ENCODE peak calls at places on chromosomes 4 and X, in five cellular contexts. B is lower lobe of right lung, C is adrenal gland, N is cardiac fibroblast, O is choroid plexus epithelial cell. P is an unnamed sample.

GRCh38 chrX:39174761-39175417 is 373.6 kb downstream of the MID1IP1 start:
- DNase-seq in B (peak; percentile 43), C (no peak), N (peak; percentile 2), O (peak; percentile 2), P (peak; percentile 20)

GRCh38 chr4:152118819-152119553 is 358.2 kb upstream of the GATB start:
- DNase-seq in B (no peak), C (no peak), N (no peak), O (no peak), P (no peak)

GRCh38 chrX:154902408-154902807 is 16.3 kb downstream of the F8A1 start:
- DNase-seq in B (no peak), C (no peak), N (no peak), O (no peak), P (no peak)

GRCh38 chr4:115154826-115155225 is 41.4 kb upstream of the NDST4 start:
- DNase-seq in B (no peak), C (no peak), N (peak; percentile 3), O (peak; percentile 19), P (peak; percentile 18)

GRCh38 chr4:47490550-47490949 is 5.5 kb downstream of the ATP10D start:
- DNase-seq in B (no peak), C (no peak), N (peak; percentile 41), O (peak; percentile 62), P (peak; percentile 54)

GRCh38 chrX:20595928-20596550 is 329.3 kb upstream of the RPS6KA3 start:
- DNase-seq in B (no peak), C (no peak), N (peak; percentile 28), O (peak; percentile 2), P (peak; percentile 52)

GRCh38 chr4:22345678-22346077 is 170.2 kb downstream of the ADGRA3 start:
- DNase-seq in B (no peak), C (no peak), N (peak; percentile 5), O (no peak), P (no peak)

GRCh38 chr4:148170408-148171385 is 271.5 kb downstream of the NR3C2 start:
- DNase-seq in B (no peak), C (no peak), N (no peak), O (no peak), P (no peak)

GRCh38 chrX:71540801-71541545 is 8.1 kb downstream of the OGT start:
- DNase-seq in B (no peak), C (no peak), N (no peak), O (no peak), P (no peak)

GRCh38 chrX:140510306-140510676 is 5.4 kb upstream of the SOX3 start:
- DNase-seq in B (no peak), C (no peak), N (no peak), O (no peak), P (no peak)

GRCh38 chr4:15658136-15658535 is 3.0 kb upstream of the FBXL5 start:
- DNase-seq in B (no peak), C (no peak), N (no peak), O (no peak), P (no peak)

GRCh38 chr4:31068257-31069075 is 348.3 kb downstream of the PCDH7 start:
- DNase-seq in B (no peak), C (no peak), N (no peak), O (no peak), P (no peak)

GRCh38 chr4:42420120-42420519 is 22.8 kb downstream of the SHISA3 start:
- DNase-seq in B (no peak), C (no peak), N (peak; percentile 59), O (no peak), P (no peak)

GRCh38 chr4:76780781-76781697 is 116.9 kb downstream of the SOWAHB start:
- DNase-seq in B (no peak), C (no peak), N (no peak), O (peak; percentile 36), P (peak; percentile 28)

GRCh38 chr4:151599876-151600275 is 160.9 kb downstream of the GATB start:
- DNase-seq in B (no peak), C (no peak), N (no peak), O (peak; percentile 30), P (peak; percentile 6)

GRCh38 chr4:2797545-2798305 is 4.8 kb downstream of the SH3BP2 start:
- DNase-seq in B (peak; percentile 54), C (peak; percentile 13), N (no peak), O (no peak), P (no peak)

GRCh38 chr4:145880355-145880960 is 58.2 kb downstream of the ZNF827 start:
- DNase-seq in B (no peak), C (no peak), N (no peak), O (no peak), P (no peak)

GRCh38 chr4:145830699-145831098 is 107.9 kb downstream of the ZNF827 start:
- DNase-seq in B (no peak), C (no peak), N (no peak), O (no peak), P (no peak)

GRCh38 chr4:153248641-153249198 is 44.5 kb downstream of the TRIM2 start:
- DNase-seq in B (no peak), C (peak; percentile 26), N (no peak), O (no peak), P (no peak)

GRCh38 chrX:131792789-131793462 is 230.2 kb upstream of the STK26 start:
- DNase-seq in B (no peak), C (peak; percentile 93), N (no peak), O (peak; percentile 44), P (peak; percentile 94)

GRCh38 chrX:108091878-108092291 is 307 bp downstream of the ATG4A start:
- DNase-seq in B (no peak), C (no peak), N (no peak), O (no peak), P (no peak)

GRCh38 chrX:56787734-56788152 is 58.7 kb downstream of the NBDY start:
- DNase-seq in B (no peak), C (no peak), N (no peak), O (no peak), P (no peak)

GRCh38 chrX:11893933-11894710 is 136.1 kb downstream of the MSL3 start:
- DNase-seq in B (no peak), C (no peak), N (no peak), O (no peak), P (peak; percentile 14)

GRCh38 chrX:111837226-111837625 is 38.8 kb upstream of the TRPC5OS start:
- DNase-seq in B (no peak), C (no peak), N (no peak), O (no peak), P (no peak)

GRCh38 chrX:6852869-6853268 is 294.6 kb upstream of the STS start:
- DNase-seq in B (no peak), C (no peak), N (no peak), O (no peak), P (no peak)

GRCh38 chrX:9873952-9874351 is 87.7 kb downstream of the SHROOM2 start:
- DNase-seq in B (peak; percentile 55), C (peak; percentile 47), N (no peak), O (peak; percentile 40), P (peak; percentile 61)

GRCh38 chrX:153878969-153879653 is 6.9 kb downstream of the L1CAM start:
- DNase-seq in B (no peak), C (no peak), N (no peak), O (peak; percentile 12), P (no peak)

GRCh38 chrX:108312938-108313337 is 125.3 kb downstream of the COL4A6 start:
- DNase-seq in B (peak; percentile 29), C (peak; percentile 15), N (peak; percentile 54), O (peak; percentile 63), P (peak; percentile 86)

GRCh38 chrX:78106651-78106986 is 2.6 kb downstream of the PGK1 start:
- DNase-seq in B (no peak), C (no peak), N (no peak), O (no peak), P (no peak)

GRCh38 chr4:15194520-15194919 is 192.2 kb downstream of the CPEB2 start:
- DNase-seq in B (no peak), C (no peak), N (peak; percentile 9), O (peak; percentile 82), P (no peak)

GRCh38 chr4:113064244-113064643 is 14.8 kb downstream of the ANK2 start:
- DNase-seq in B (no peak), C (no peak), N (no peak), O (no peak), P (no peak)

GRCh38 chr4:141636771-141637460 is 533 bp downstream of the IL15 start:
- DNase-seq in B (peak; percentile 65), C (peak; percentile 42), N (peak; percentile 51), O (peak; percentile 52), P (peak; percentile 67)

GRCh38 chrX:24424948-24425347 is 40.1 kb upstream of the PDK3 start:
- DNase-seq in B (no peak), C (no peak), N (peak; percentile 47), O (peak; percentile 6), P (no peak)

GRCh38 chr4:107586321-107586720 is 133.7 kb downstream of the PAPSS1 start:
- DNase-seq in B (no peak), C (no peak), N (no peak), O (no peak), P (no peak)

GRCh38 chr4:180160195-180160985 is 2082.8 kb upstream of the TENM3 start:
- DNase-seq in B (no peak), C (no peak), N (no peak), O (no peak), P (no peak)

GRCh38 chr4:8886625-8887406 is 15.2 kb upstream of the HMX1 start:
- DNase-seq in B (no peak), C (no peak), N (no peak), O (no peak), P (peak; percentile 5)
- TF ChIP-seq CTCF in B (no peak), C (peak; percentile 17), N (peak; percentile 28), O (peak; percentile 43), P (peak; percentile 37)

DNA sequence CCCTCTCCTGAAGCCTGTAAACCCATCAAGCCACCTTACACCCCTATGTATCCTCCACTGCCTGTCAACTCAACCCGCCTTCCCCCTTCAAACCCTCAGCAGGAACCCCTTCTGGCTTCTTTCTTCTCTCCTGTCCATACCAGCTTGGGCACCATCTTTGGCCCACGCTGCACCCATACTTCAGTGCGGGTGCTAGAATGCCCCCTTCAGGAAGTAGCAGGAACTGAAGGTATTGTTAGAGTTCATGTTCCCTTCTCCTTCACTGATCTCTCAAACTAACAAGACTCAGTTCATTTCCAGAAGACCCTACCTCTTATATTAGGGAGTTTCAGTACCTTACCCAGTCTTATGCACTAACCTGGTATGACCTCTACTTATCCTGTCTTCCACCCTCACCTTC is 1.5 kb upstream of the UGT2B17 start:
- DNase-seq in B (no peak), C (no peak), N (no peak), O (no peak), P (no peak)
- TF ChIP-seq CTCF in B (no peak), C (no peak), N (no peak), O (no peak), P (no peak)

GRCh38 chr4:81688085-81688484 is 216.4 kb upstream of the RASGEF1B start:
- DNase-seq in B (no peak), C (no peak), N (peak; percentile 41), O (peak; percentile 48), P (peak; percentile 7)
- TF ChIP-seq CTCF in B (peak; percentile 22), C (peak; percentile 4), N (no peak), O (peak; percentile 59), P (no peak)

GRCh38 chr4:67915400-67915966 is 31.7 kb upstream of the TMPRSS11D start:
- DNase-seq in B (no peak), C (no peak), N (no peak), O (no peak), P (no peak)

GRCh38 chr4:67922697-67923096 is 38.9 kb upstream of the TMPRSS11D start:
- DNase-seq in B (no peak), C (no peak), N (no peak), O (no peak), P (no peak)

DNA sequence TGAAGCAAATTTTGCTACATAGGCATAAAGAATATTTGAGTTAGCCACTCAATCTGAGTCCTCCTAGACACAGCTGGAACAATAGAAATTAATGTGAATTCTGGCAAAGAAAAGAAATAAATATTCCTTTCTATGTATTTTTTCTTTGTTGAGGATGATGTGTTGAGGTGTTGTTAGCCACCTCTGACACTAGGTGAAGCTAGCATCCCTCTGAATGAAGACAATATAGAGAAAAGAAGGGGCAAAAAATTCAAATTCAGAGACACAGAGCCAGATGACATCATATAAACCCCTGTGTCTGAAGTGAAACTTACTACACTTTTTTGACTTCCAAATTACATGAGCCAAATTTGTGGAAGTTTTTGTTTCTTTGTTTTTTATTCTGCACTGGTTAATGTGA is 34.6 kb upstream of the TMPRSS11D start:
- DNase-seq in B (no peak), C (no peak), N (no peak), O (no peak), P (peak; percentile 28)
- TF ChIP-seq CTCF in B (no peak), C (no peak), N (peak; percentile 15), O (peak; percentile 23), P (peak; percentile 61)